ENCODE peak calls at places on chromosomes 4 and X, in five cellular contexts. L is HepG2, Q is HCT116, U is H1, K is K562. J is an unnamed sample.

GRCh38 chr4:140642674-140643437 is 74.1 kb upstream of the UCP1 start:
- DNase-seq in L (no peak), Q (no peak), U (no peak), K (no peak), J (no peak)

GRCh38 chrX:68878977-68879376 is 50.2 kb downstream of the EFNB1 start:
- DNase-seq in L (no peak), Q (no peak), U (no peak), K (no peak), J (no peak)

GRCh38 chr4:680931-681645 is 6.7 kb downstream of the MYL5 start:
- DNase-seq in L (no peak), Q (no peak), U (peak), K (peak), J (no peak)

GRCh38 chr4:86482851-86483490 is 111.1 kb upstream of the PTPN13 start:
- DNase-seq in L (no peak), Q (no peak), U (peak), K (no peak), J (no peak)

GRCh38 chr4:3270141-3270611 is 21.2 kb downstream of the MSANTD1 start:
- DNase-seq in L (no peak), Q (no peak), U (peak), K (no peak), J (no peak)

GRCh38 chr4:151990201-151990600 is 229.4 kb upstream of the GATB start:
- DNase-seq in L (no peak), Q (peak), U (no peak), K (no peak), J (no peak)

GRCh38 chr4:145061325-145061920 is 36.6 kb downstream of the ANAPC10 start:
- DNase-seq in L (peak), Q (peak), U (no peak), K (peak), J (no peak)

GRCh38 chr4:45064741-45065140 is 338.4 kb upstream of the GNPDA2 start:
- DNase-seq in L (no peak), Q (no peak), U (no peak), K (no peak), J (no peak)

GRCh38 chr4:105280338-105280809 is 133.7 kb downstream of the TET2 start:
- DNase-seq in L (no peak), Q (no peak), U (no peak), K (no peak), J (no peak)

GRCh38 chr4:105666693-105667092 is 41.8 kb downstream of the INTS12 start:
- DNase-seq in L (no peak), Q (no peak), U (no peak), K (peak), J (no peak)

GRCh38 chr4:88104902-88105610 is 53.4 kb downstream of the ABCG2 start:
- DNase-seq in L (no peak), Q (no peak), U (no peak), K (no peak), J (no peak)

GRCh38 chr4:55071951-55072350 is 53.4 kb downstream of the KDR start:
- DNase-seq in L (no peak), Q (no peak), U (no peak), K (no peak), J (no peak)

GRCh38 chr4:41203841-41204240 is 10.5 kb downstream of the APBB2 start:
- DNase-seq in L (no peak), Q (no peak), U (no peak), K (no peak), J (no peak)

GRCh38 chr4:5782829-5783476 is 72.0 kb downstream of the EVC start:
- DNase-seq in L (no peak), Q (no peak), U (peak), K (no peak), J (no peak)

GRCh38 chr4:10181745-10182445 is 65.3 kb upstream of the WDR1 start:
- DNase-seq in L (no peak), Q (no peak), U (no peak), K (peak), J (no peak)

GRCh38 chrX:40279091-40279430 is 181.3 kb upstream of the BCOR start:
- DNase-seq in L (no peak), Q (no peak), U (no peak), K (no peak), J (no peak)

GRCh38 chr4:122914938-122915337 is 7.5 kb downstream of the NUDT6 start:
- DNase-seq in L (no peak), Q (no peak), U (no peak), K (no peak), J (no peak)

GRCh38 chrX:107123750-107124149 is 5.1 kb upstream of the RBM41 start:
- DNase-seq in L (no peak), Q (no peak), U (no peak), K (no peak), J (no peak)

GRCh38 chrX:154002215-154002719 is 17.4 kb downstream of the IRAK1 start:
- DNase-seq in L (no peak), Q (no peak), U (no peak), K (peak), J (no peak)

GRCh38 chrX:79270401-79270800 is 96.7 kb downstream of the ITM2A start:
- DNase-seq in L (no peak), Q (no peak), U (peak), K (peak), J (peak)

GRCh38 chrX:116170444-116170843 is at the start of gene AGTR2:
- DNase-seq in L (no peak), Q (no peak), U (no peak), K (no peak), J (no peak)

GRCh38 chrX:80876877-80877276 is 67.2 kb upstream of the BRWD3 start:
- DNase-seq in L (peak), Q (peak), U (no peak), K (peak), J (peak)

GRCh38 chrX:71604141-71604540 is 14.2 kb downstream of the CXCR3 start:
- DNase-seq in L (no peak), Q (no peak), U (no peak), K (no peak), J (no peak)

GRCh38 chr4:150232029-150232428 is 153.8 kb downstream of the DCLK2 start:
- DNase-seq in L (no peak), Q (no peak), U (no peak), K (no peak), J (no peak)

GRCh38 chrX:71367396-71367795 is 1.2 kb downstream of the TAF1 start:
- DNase-seq in L (no peak), Q (no peak), U (no peak), K (peak), J (no peak)

GRCh38 chr4:7103031-7103598 is 35.3 kb upstream of the GRPEL1 start:
- DNase-seq in L (peak), Q (peak), U (peak), K (peak), J (peak)

GRCh38 chr4:78057600-78058560 is 757 bp downstream of the FRAS1 start:
- DNase-seq in L (peak), Q (no peak), U (peak), K (no peak), J (no peak)

GRCh38 chr4:10664408-10664807 is 20.2 kb downstream of the CLNK start:
- DNase-seq in L (no peak), Q (no peak), U (no peak), K (no peak), J (no peak)

DNA sequence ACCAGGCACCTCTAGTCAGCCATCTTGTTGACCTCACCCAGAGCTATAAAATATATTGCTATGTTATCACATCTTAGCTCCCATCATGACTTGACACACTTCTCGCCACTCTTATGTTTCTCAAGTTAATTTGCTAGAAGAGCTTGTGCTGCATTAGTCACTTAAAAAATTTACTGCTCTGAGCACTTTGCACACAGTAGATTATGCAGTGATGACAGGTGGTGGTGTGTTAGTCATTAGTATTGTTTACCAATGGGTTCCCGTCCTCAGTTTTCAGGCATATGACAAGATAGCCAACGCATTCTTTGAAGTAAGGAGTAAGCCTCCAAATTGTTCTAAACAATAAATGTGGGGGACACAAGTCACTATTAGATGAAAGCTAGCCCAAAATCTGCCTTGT is 1002.5 kb upstream of the PCDH7 start:
- DNase-seq in L (no peak), Q (no peak), U (no peak), K (no peak), J (no peak)
- TF ChIP-seq SRF in L (no peak), Q (no peak), U (no peak), K (no peak), J (no peak)

GRCh38 chr4:137640156-137640837 is 108.0 kb upstream of the PCDH18 start:
- DNase-seq in L (no peak), Q (no peak), U (no peak), K (no peak), J (no peak)

GRCh38 chr4:137641554-137641953 is 109.3 kb upstream of the PCDH18 start:
- DNase-seq in L (no peak), Q (no peak), U (no peak), K (no peak), J (no peak)

GRCh38 chr4:137640838-137641158 is 108.5 kb upstream of the PCDH18 start:
- DNase-seq in L (no peak), Q (no peak), U (no peak), K (no peak), J (no peak)

GRCh38 chr4:137647375-137647774 is 115.1 kb upstream of the PCDH18 start:
- DNase-seq in L (no peak), Q (no peak), U (no peak), K (no peak), J (peak)

GRCh38 chr4:137644201-137644600 is 111.9 kb upstream of the PCDH18 start:
- DNase-seq in L (no peak), Q (no peak), U (no peak), K (no peak), J (no peak)
- TF ChIP-seq SRF in L (no peak), Q (no peak), U (no peak), K (no peak), J (no peak)

GRCh38 chrX:13376857-13377441 is 57.1 kb upstream of the ATXN3L start:
- DNase-seq in L (no peak), Q (no peak), U (no peak), K (no peak), J (no peak)

GRCh38 chrX:13380230-13380629 is 60.4 kb upstream of the ATXN3L start:
- DNase-seq in L (no peak), Q (no peak), U (no peak), K (no peak), J (no peak)

GRCh38 chrX:13373807-13374187 is 53.9 kb upstream of the ATXN3L start:
- DNase-seq in L (no peak), Q (no peak), U (no peak), K (peak), J (no peak)

GRCh38 chrX:13374364-13374763 is 54.5 kb upstream of the ATXN3L start:
- DNase-seq in L (no peak), Q (no peak), U (no peak), K (no peak), J (no peak)

DNA sequence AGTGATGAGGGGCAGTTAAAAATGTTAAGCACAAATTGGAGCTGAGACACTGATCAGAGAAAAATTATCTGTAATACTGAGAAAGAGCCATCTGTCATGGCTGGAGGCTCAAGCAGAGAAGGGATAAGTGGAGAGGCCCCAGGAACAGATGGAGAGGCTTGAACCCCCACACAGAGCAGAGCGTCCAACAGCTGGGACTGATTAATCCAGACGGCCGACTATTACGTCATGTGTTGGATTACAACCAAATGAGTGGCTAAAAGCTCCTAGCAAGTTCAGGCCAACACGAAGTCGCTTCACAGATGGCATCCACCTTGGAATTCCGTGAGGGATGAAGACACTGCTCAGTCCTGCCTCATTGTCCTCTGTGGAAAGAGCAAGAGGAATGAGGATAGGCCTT is 57.7 kb upstream of the ATXN3L start:
- DNase-seq in L (no peak), Q (no peak), U (no peak), K (peak), J (no peak)
- TF ChIP-seq SRF in L (no peak), Q (no peak), U (no peak), K (no peak), J (no peak)

DNA sequence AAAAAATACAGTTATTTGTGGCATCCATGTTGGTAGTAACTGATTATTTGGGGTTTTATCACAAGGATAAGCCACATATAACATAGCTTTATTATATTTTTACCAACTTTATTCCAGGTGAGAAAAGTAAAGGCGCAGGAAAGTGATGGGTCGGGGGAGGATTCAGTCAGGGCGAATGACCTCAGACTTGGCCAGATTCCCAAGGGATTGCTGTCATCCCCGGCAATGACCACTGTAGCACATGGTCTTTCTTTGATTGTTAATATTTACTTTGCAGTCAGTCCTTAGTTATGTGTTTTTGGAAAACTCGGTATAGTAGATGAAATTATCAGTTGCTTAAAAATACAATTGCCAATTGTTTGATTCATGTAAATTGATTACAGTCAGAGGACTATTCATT is 17.6 kb downstream of the GRIA3 start:
- DNase-seq in L (peak), Q (no peak), U (no peak), K (no peak), J (no peak)
- TF ChIP-seq SRF in L (no peak), Q (no peak), U (no peak), K (no peak), J (no peak)

GRCh38 chrX:11386001-11386523 is 92.8 kb downstream of the AMELX start:
- DNase-seq in L (no peak), Q (no peak), U (no peak), K (peak), J (no peak)
- TF ChIP-seq SRF in L (no peak), Q (no peak), U (no peak), K (no peak), J (no peak)

DNA sequence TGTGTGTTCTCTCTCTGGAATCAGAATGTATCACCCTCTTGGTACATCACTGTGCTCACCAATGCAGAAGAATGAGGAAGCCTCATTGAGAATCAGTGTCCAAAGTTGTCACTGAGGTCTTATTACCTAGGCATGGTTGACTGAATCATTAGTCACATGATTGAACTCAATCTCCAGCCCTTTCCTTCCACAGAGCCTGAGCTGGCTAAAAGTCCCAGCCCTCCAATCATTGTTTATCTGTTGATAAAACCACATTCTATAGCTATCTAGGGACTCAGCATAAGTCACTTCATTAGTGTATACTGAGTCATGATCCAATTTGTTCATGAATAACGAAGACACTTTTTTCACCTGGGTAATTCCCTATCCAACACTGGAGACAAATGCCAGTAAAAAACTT is 396.8 kb downstream of the TRAM1L1 start:
- DNase-seq in L (no peak), Q (no peak), U (no peak), K (no peak), J (no peak)
- TF ChIP-seq SRF in L (no peak), Q (no peak), U (no peak), K (no peak), J (no peak)

GRCh38 chrX:142040906-142041305 is 137.2 kb downstream of the MAGEC1 start:
- DNase-seq in L (no peak), Q (no peak), U (no peak), K (no peak), J (no peak)

DNA sequence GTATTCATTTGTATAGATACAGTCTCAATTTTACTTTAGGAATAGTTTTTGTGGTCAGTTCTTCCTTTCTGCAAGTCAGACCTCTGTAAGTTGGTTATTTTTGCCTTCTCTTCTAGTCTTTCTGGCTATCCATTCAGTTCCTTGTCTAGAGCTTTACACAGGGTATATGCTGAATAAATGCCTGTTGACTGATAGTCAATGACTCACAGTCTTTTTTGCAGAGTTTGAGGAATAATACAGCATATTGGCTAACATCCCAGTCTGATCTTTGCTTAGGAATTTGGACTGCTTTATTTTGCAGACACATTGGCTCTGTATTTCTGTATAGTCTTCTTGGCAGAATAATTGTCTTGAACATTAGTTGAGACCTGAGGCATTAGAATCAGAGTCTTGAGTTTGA is 132.4 kb downstream of the MAGEC1 start:
- DNase-seq in L (no peak), Q (no peak), U (no peak), K (no peak), J (no peak)
- TF ChIP-seq SRF in L (no peak), Q (no peak), U (no peak), K (no peak), J (no peak)

DNA sequence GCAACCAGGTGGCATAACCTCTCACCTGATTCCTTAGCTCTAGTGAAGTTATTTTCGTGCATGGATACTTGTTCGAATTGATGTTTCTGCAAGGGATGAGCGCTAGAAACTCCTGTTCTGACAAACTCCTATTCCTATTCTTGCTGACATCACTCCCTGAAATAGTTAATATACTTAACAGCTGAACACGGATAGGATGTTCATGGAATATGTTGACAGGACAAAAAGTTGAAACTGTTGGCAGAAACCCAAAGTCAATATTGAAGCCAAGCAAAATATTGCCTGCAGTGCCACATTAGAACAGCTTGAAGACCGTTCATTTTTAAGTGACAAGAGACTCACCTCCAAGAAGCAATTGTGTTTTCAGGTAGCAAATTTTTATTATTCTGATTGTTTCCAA is at the start of gene KLKB1:
- DNase-seq in L (peak), Q (no peak), U (no peak), K (no peak), J (no peak)
- TF ChIP-seq SRF in L (no peak), Q (no peak), U (no peak), K (no peak), J (no peak)

GRCh38 chrX:118524344-118524743 is 28.7 kb downstream of the DOCK11 start:
- DNase-seq in L (no peak), Q (no peak), U (no peak), K (no peak), J (no peak)
- TF ChIP-seq SRF in L (no peak), Q (no peak), U (no peak), K (no peak), J (no peak)